ENCODE peak calls at places on chromosomes 6 and 20, in eight cellular contexts. W is CD8-positive, alpha-beta memory T cell; P is fibroblast of the conjunctiva; E is GM04504; N is activated CD4-positive, CD25-positive, alpha-beta regulatory T cell; D is Jurkat, Clone E6-1; I is psoas muscle; O is ovary. K is an unnamed sample.
A peak's percentile ranks its signal among the peaks of the same experiment; 100 is the strongest.

GRCh38 chr20:31708839-31709534 is 13.7 kb downstream of the BCL2L1 start:
- DNase-seq in D (no peak), I (no peak), O (no peak), P (no peak), E (no peak), W (no peak), N (no peak), K (no peak)

GRCh38 chr6:5173862-5174643 is 86.7 kb downstream of the LYRM4 start:
- DNase-seq in N (no peak), W (peak; percentile 68), E (no peak), P (no peak), I (no peak), D (peak; percentile 92), O (no peak), K (no peak)

GRCh38 chr20:23115823-23116222 is 29.7 kb upstream of the CD93 start:
- DNase-seq in I (no peak), W (no peak), N (no peak), E (no peak), O (no peak), P (no peak), D (no peak), K (no peak)

GRCh38 chr6:39171489-39172376 is 56.7 kb upstream of the SAYSD1 start:
- DNase-seq in E (no peak), I (no peak), O (no peak), D (no peak), N (no peak), W (no peak), P (no peak), K (no peak)

GRCh38 chr20:17077030-17077429 is 149.8 kb upstream of the PCSK2 start:
- DNase-seq in O (no peak), N (no peak), W (no peak), P (no peak), I (no peak), D (no peak), E (no peak), K (no peak)

GRCh38 chr20:8578191-8578690 is 446.2 kb downstream of the PLCB1 start:
- DNase-seq in O (no peak), W (no peak), E (peak; percentile 57), D (no peak), N (no peak), I (no peak), P (no peak), K (no peak)

GRCh38 chr6:169956580-169956979 is 205.2 kb downstream of the ERMARD start:
- DNase-seq in D (no peak), P (no peak), E (no peak), O (no peak), N (no peak), W (no peak), I (no peak), K (no peak)

GRCh38 chr20:63145156-63145555 is 70.8 kb downstream of the YTHDF1 start:
- DNase-seq in E (no peak), O (no peak), I (peak; percentile 21), W (no peak), P (no peak), N (no peak), D (no peak), K (no peak)

GRCh38 chr6:139821669-139822223 is 447.3 kb upstream of the CITED2 start:
- DNase-seq in W (no peak), N (no peak), D (no peak), O (no peak), E (no peak), I (no peak), P (no peak), K (no peak)

GRCh38 chr20:62638055-62638570 is 4.2 kb upstream of the SLCO4A1 start:
- DNase-seq in D (no peak), P (no peak), E (no peak), O (no peak), W (no peak), I (no peak), N (no peak), K (no peak)

GRCh38 chr20:25571240-25571639 is 14.1 kb downstream of the NINL start:
- DNase-seq in E (no peak), W (no peak), P (no peak), I (no peak), N (no peak), O (no peak), D (no peak), K (no peak)

GRCh38 chr6:118764766-118765165 is 113.4 kb upstream of the CEP85L start:
- DNase-seq in N (no peak), W (no peak), E (no peak), D (no peak), O (no peak), I (no peak), P (no peak), K (no peak)

GRCh38 chr20:7926767-7927166 is 13.5 kb downstream of the HAO1 start:
- DNase-seq in E (peak; percentile 3), D (peak; percentile 3), N (no peak), P (peak; percentile 27), O (no peak), W (no peak), I (no peak), K (no peak)

GRCh38 chr6:15481892-15482291 is 180.9 kb downstream of the DTNBP1 start:
- DNase-seq in I (no peak), N (no peak), E (no peak), W (no peak), P (no peak), O (no peak), D (peak; percentile 79), K (no peak)

GRCh38 chr6:100353276-100354015 is 111.3 kb downstream of the SIM1 start:
- DNase-seq in D (no peak), E (no peak), N (no peak), W (no peak), P (no peak), O (no peak), I (no peak), K (no peak)

GRCh38 chr6:44143731-44144130 is 14.9 kb upstream of the CAPN11 start:
- DNase-seq in E (no peak), N (no peak), P (no peak), D (no peak), O (no peak), I (no peak), W (no peak), K (no peak)

K was measured in suprapubic skin.